ENCODE peak calls at places on chromosomes 2 and 18, in seven cellular contexts. One of them, this sample, is unnamed.

GRCh38 chr2:152627010-152627957 is 90.0 kb downstream of the PRPF40A start:
- DNase-seq in fibroblast of pulmonary artery: peak
- DNase-seq in GM13977: peak
- DNase-seq in AG04450: no peak
- DNase-seq in cardiac muscle cell: peak
- DNase-seq in kidney epithelial cell: no peak
- DNase-seq in GM20000: peak
- DNase-seq in this sample: no peak

GRCh38 chr2:45860136-45861106 is 208.9 kb downstream of the PRKCE start:
- DNase-seq in fibroblast of pulmonary artery: peak
- DNase-seq in GM13977: no peak
- DNase-seq in AG04450: no peak
- DNase-seq in cardiac muscle cell: peak
- DNase-seq in kidney epithelial cell: no peak
- DNase-seq in GM20000: no peak
- DNase-seq in this sample: peak

GRCh38 chr18:24402209-24402785 is 4.7 kb upstream of the OSBPL1A start:
- DNase-seq in fibroblast of pulmonary artery: no peak
- DNase-seq in GM13977: no peak
- DNase-seq in AG04450: no peak
- DNase-seq in cardiac muscle cell: no peak
- DNase-seq in kidney epithelial cell: no peak
- DNase-seq in GM20000: no peak
- DNase-seq in this sample: no peak

GRCh38 chr2:133561045-133561852 is 7.0 kb downstream of the NCKAP5 start:
- DNase-seq in fibroblast of pulmonary artery: peak
- DNase-seq in GM13977: peak
- DNase-seq in AG04450: peak
- DNase-seq in cardiac muscle cell: peak
- DNase-seq in kidney epithelial cell: no peak
- DNase-seq in GM20000: peak
- DNase-seq in this sample: no peak

GRCh38 chr2:192194866-192195547 is at the start of gene TMEFF2:
- DNase-seq in fibroblast of pulmonary artery: peak
- DNase-seq in GM13977: peak
- DNase-seq in AG04450: peak
- DNase-seq in cardiac muscle cell: peak
- DNase-seq in kidney epithelial cell: peak
- DNase-seq in GM20000: peak
- DNase-seq in this sample: peak

GRCh38 chr2:145874466-145874865 is 1354.5 kb upstream of the ZEB2 start:
- DNase-seq in fibroblast of pulmonary artery: peak
- DNase-seq in GM13977: no peak
- DNase-seq in AG04450: peak
- DNase-seq in cardiac muscle cell: no peak
- DNase-seq in kidney epithelial cell: peak
- DNase-seq in GM20000: no peak
- DNase-seq in this sample: no peak

GRCh38 chr18:77096936-77097886 is 35.4 kb downstream of the MBP start:
- DNase-seq in fibroblast of pulmonary artery: no peak
- DNase-seq in GM13977: no peak
- DNase-seq in AG04450: no peak
- DNase-seq in cardiac muscle cell: no peak
- DNase-seq in kidney epithelial cell: no peak
- DNase-seq in GM20000: no peak
- DNase-seq in this sample: no peak

GRCh38 chr18:63344918-63345317 is 22.1 kb downstream of the KDSR start:
- DNase-seq in fibroblast of pulmonary artery: no peak
- DNase-seq in GM13977: no peak
- DNase-seq in AG04450: no peak
- DNase-seq in cardiac muscle cell: no peak
- DNase-seq in kidney epithelial cell: no peak
- DNase-seq in GM20000: no peak
- DNase-seq in this sample: no peak

GRCh38 chr2:108998911-108999310 is 9.9 kb upstream of the EDAR start:
- DNase-seq in fibroblast of pulmonary artery: no peak
- DNase-seq in GM13977: no peak
- DNase-seq in AG04450: no peak
- DNase-seq in cardiac muscle cell: no peak
- DNase-seq in kidney epithelial cell: no peak
- DNase-seq in GM20000: no peak
- DNase-seq in this sample: no peak

GRCh38 chr2:193963472-193964119 is 1693.4 kb upstream of the SLC39A10 start:
- DNase-seq in fibroblast of pulmonary artery: peak
- DNase-seq in GM13977: peak
- DNase-seq in AG04450: no peak
- DNase-seq in cardiac muscle cell: peak
- DNase-seq in kidney epithelial cell: peak
- DNase-seq in GM20000: peak
- DNase-seq in this sample: no peak
- TF ChIP-seq CTCF in fibroblast of pulmonary artery: peak
- TF ChIP-seq CTCF in GM13977: peak
- TF ChIP-seq CTCF in AG04450: peak
- TF ChIP-seq CTCF in cardiac muscle cell: peak
- TF ChIP-seq CTCF in kidney epithelial cell: peak
- TF ChIP-seq CTCF in GM20000: no peak
- TF ChIP-seq CTCF in this sample: no peak

GRCh38 chr2:48725696-48726494 is 29.6 kb downstream of the LHCGR start:
- DNase-seq in fibroblast of pulmonary artery: no peak
- DNase-seq in GM13977: no peak
- DNase-seq in AG04450: no peak
- DNase-seq in cardiac muscle cell: peak
- DNase-seq in kidney epithelial cell: no peak
- DNase-seq in GM20000: no peak
- DNase-seq in this sample: no peak
- TF ChIP-seq CTCF in fibroblast of pulmonary artery: no peak
- TF ChIP-seq CTCF in GM13977: no peak
- TF ChIP-seq CTCF in AG04450: no peak
- TF ChIP-seq CTCF in cardiac muscle cell: no peak
- TF ChIP-seq CTCF in kidney epithelial cell: no peak
- TF ChIP-seq CTCF in GM20000: no peak
- TF ChIP-seq CTCF in this sample: no peak

GRCh38 chr2:26214759-26215158 is 29.7 kb downstream of the HADHA start:
- DNase-seq in fibroblast of pulmonary artery: no peak
- DNase-seq in GM13977: no peak
- DNase-seq in AG04450: no peak
- DNase-seq in cardiac muscle cell: no peak
- DNase-seq in kidney epithelial cell: no peak
- DNase-seq in GM20000: no peak
- DNase-seq in this sample: no peak
- TF ChIP-seq CTCF in fibroblast of pulmonary artery: no peak
- TF ChIP-seq CTCF in GM13977: no peak
- TF ChIP-seq CTCF in AG04450: no peak
- TF ChIP-seq CTCF in cardiac muscle cell: no peak
- TF ChIP-seq CTCF in kidney epithelial cell: no peak
- TF ChIP-seq CTCF in GM20000: no peak
- TF ChIP-seq CTCF in this sample: no peak

GRCh38 chr2:3594493-3595281 is at the start of gene COLEC11:
- DNase-seq in fibroblast of pulmonary artery: peak
- DNase-seq in GM13977: no peak
- DNase-seq in AG04450: no peak
- DNase-seq in cardiac muscle cell: peak
- DNase-seq in kidney epithelial cell: no peak
- DNase-seq in GM20000: no peak
- DNase-seq in this sample: peak
- TF ChIP-seq CTCF in fibroblast of pulmonary artery: peak
- TF ChIP-seq CTCF in GM13977: no peak
- TF ChIP-seq CTCF in AG04450: peak
- TF ChIP-seq CTCF in cardiac muscle cell: peak
- TF ChIP-seq CTCF in kidney epithelial cell: peak
- TF ChIP-seq CTCF in GM20000: no peak
- TF ChIP-seq CTCF in this sample: peak

GRCh38 chr2:24828641-24829040 is 35.4 kb downstream of the CENPO start:
- DNase-seq in fibroblast of pulmonary artery: no peak
- DNase-seq in GM13977: no peak
- DNase-seq in AG04450: no peak
- DNase-seq in cardiac muscle cell: no peak
- DNase-seq in kidney epithelial cell: no peak
- DNase-seq in GM20000: peak
- DNase-seq in this sample: no peak

GRCh38 chr2:24831736-24832421 is 38.7 kb downstream of the CENPO start:
- DNase-seq in fibroblast of pulmonary artery: no peak
- DNase-seq in GM13977: no peak
- DNase-seq in AG04450: no peak
- DNase-seq in cardiac muscle cell: no peak
- DNase-seq in kidney epithelial cell: no peak
- DNase-seq in GM20000: peak
- DNase-seq in this sample: no peak

GRCh38 chr2:24831216-24831615 is 38.0 kb downstream of the CENPO start:
- DNase-seq in fibroblast of pulmonary artery: no peak
- DNase-seq in GM13977: no peak
- DNase-seq in AG04450: no peak
- DNase-seq in cardiac muscle cell: no peak
- DNase-seq in kidney epithelial cell: no peak
- DNase-seq in GM20000: peak
- DNase-seq in this sample: no peak

GRCh38 chr2:24830786-24831185 is 37.6 kb downstream of the CENPO start:
- DNase-seq in fibroblast of pulmonary artery: no peak
- DNase-seq in GM13977: no peak
- DNase-seq in AG04450: no peak
- DNase-seq in cardiac muscle cell: no peak
- DNase-seq in kidney epithelial cell: no peak
- DNase-seq in GM20000: peak
- DNase-seq in this sample: no peak

GRCh38 chr2:24830351-24830750 is 37.1 kb downstream of the CENPO start:
- DNase-seq in fibroblast of pulmonary artery: peak
- DNase-seq in GM13977: peak
- DNase-seq in AG04450: no peak
- DNase-seq in cardiac muscle cell: no peak
- DNase-seq in kidney epithelial cell: no peak
- DNase-seq in GM20000: peak
- DNase-seq in this sample: no peak
- TF ChIP-seq CTCF in fibroblast of pulmonary artery: peak
- TF ChIP-seq CTCF in GM13977: no peak
- TF ChIP-seq CTCF in AG04450: peak
- TF ChIP-seq CTCF in cardiac muscle cell: peak
- TF ChIP-seq CTCF in kidney epithelial cell: no peak
- TF ChIP-seq CTCF in GM20000: no peak
- TF ChIP-seq CTCF in this sample: no peak

GRCh38 chr18:79548077-79548450 is 131.5 kb upstream of the CTDP1 start:
- DNase-seq in fibroblast of pulmonary artery: no peak
- DNase-seq in GM13977: no peak
- DNase-seq in AG04450: no peak
- DNase-seq in cardiac muscle cell: no peak
- DNase-seq in kidney epithelial cell: no peak
- DNase-seq in GM20000: no peak
- DNase-seq in this sample: no peak
- TF ChIP-seq CTCF in fibroblast of pulmonary artery: no peak
- TF ChIP-seq CTCF in GM13977: no peak
- TF ChIP-seq CTCF in AG04450: no peak
- TF ChIP-seq CTCF in cardiac muscle cell: no peak
- TF ChIP-seq CTCF in kidney epithelial cell: no peak
- TF ChIP-seq CTCF in GM20000: no peak
- TF ChIP-seq CTCF in this sample: no peak

DNA sequence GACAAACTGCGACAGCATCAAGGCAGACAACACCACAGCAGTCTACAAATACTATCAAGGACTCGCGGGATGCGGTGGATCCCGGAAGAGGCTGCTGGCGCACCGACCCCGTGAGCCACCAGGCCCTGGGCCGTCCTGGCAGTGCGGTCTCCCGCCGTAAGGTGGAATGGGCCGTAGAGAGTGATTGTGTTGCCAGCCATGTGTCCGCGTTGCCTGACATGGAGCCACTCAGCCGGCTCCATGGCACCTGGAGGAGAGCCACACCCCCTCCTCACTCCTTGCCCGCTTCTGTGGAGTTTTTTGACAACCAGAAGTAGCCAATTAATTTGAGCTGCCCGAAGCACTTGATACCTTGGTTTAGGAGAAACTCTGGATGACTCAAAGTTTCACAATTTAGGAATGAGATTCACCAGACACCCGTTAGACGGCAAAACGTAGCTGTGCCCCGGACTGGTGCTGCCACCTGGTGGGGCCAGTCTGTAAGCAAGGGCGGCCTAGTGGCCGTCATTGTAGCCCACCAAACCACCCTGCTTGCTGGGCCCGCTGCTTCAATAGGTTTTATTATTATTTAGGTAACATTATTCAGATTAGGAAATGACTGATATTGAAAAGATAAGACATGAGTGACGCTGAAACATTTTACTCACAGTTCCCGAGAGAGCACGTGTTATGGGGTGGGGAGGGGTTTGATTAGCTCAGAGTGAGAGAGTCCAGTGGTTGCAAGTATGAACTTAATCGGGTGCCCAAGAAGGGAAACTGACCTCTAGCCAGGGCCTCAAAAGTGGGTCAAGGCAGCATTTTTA is 10.2 kb upstream of the IMP4 start:
- DNase-seq in fibroblast of pulmonary artery: peak
- DNase-seq in GM13977: peak
- DNase-seq in AG04450: no peak
- DNase-seq in cardiac muscle cell: peak
- DNase-seq in kidney epithelial cell: peak
- DNase-seq in GM20000: peak
- DNase-seq in this sample: peak
- TF ChIP-seq CTCF in fibroblast of pulmonary artery: no peak
- TF ChIP-seq CTCF in GM13977: peak
- TF ChIP-seq CTCF in AG04450: peak
- TF ChIP-seq CTCF in cardiac muscle cell: peak
- TF ChIP-seq CTCF in kidney epithelial cell: peak
- TF ChIP-seq CTCF in GM20000: peak
- TF ChIP-seq CTCF in this sample: peak

GRCh38 chr2:128714861-128715312 is 396.2 kb upstream of the HS6ST1 start:
- DNase-seq in fibroblast of pulmonary artery: no peak
- DNase-seq in GM13977: no peak
- DNase-seq in AG04450: no peak
- DNase-seq in cardiac muscle cell: peak
- DNase-seq in kidney epithelial cell: no peak
- DNase-seq in GM20000: no peak
- DNase-seq in this sample: no peak
- TF ChIP-seq CTCF in fibroblast of pulmonary artery: no peak
- TF ChIP-seq CTCF in GM13977: peak
- TF ChIP-seq CTCF in AG04450: no peak
- TF ChIP-seq CTCF in cardiac muscle cell: peak
- TF ChIP-seq CTCF in kidney epithelial cell: no peak
- TF ChIP-seq CTCF in GM20000: peak
- TF ChIP-seq CTCF in this sample: no peak

This sample was measured in right lobe of liver.